ENCODE peak calls at places on chromosomes 13 and 19, in five cellular contexts. A, D, M, G and L are unnamed samples.

GRCh38 chr13:43006893-43007631 is 15.0 kb upstream of the EPSTI1 start:
- DNase-seq in G (peak; percentile 43), M (no peak), D (peak; percentile 63), A (no peak), L (no peak)

GRCh38 chr13:28684257-28684656 is 25.3 kb downstream of the POMP start:
- DNase-seq in G (no peak), M (peak; percentile 68), A (peak; percentile 97), D (no peak), L (peak; percentile 30)

GRCh38 chr13:62337109-62337880 is 921.6 kb upstream of the PCDH20 start:
- DNase-seq in M (no peak), G (no peak), A (peak; percentile 27), D (no peak), L (peak; percentile 26)

GRCh38 chr13:37960427-37960826 is 90.9 kb upstream of the TRPC4 start:
- DNase-seq in A (no peak), G (no peak), M (no peak), D (peak; percentile 1), L (no peak)

GRCh38 chr13:42855416-42855815 is 74.0 kb downstream of the FAM216B start:
- DNase-seq in G (no peak), D (no peak), M (no peak), A (no peak), L (no peak)

GRCh38 chr19:30781519-30781918 is 409.3 kb downstream of the ZNF536 start:
- DNase-seq in M (no peak), A (no peak), D (no peak), G (no peak), L (no peak)

GRCh38 chr19:49802836-49803528 is 10.1 kb downstream of the FUZ start:
- DNase-seq in D (no peak), M (no peak), A (peak; percentile 62), G (no peak), L (no peak)

GRCh38 chr19:49894879-49895565 is 1.7 kb downstream of the IL4I1 start:
- DNase-seq in M (no peak), D (no peak), A (no peak), G (no peak), L (no peak)

GRCh38 chr19:49615861-49616260 is 24.1 kb downstream of the RRAS start:
- DNase-seq in M (no peak), D (no peak), G (no peak), A (no peak), L (no peak)

GRCh38 chr19:47036233-47036651 is 12.2 kb downstream of the TMEM160 start:
- DNase-seq in G (no peak), M (no peak), D (no peak), A (no peak), L (no peak)

GRCh38 chr19:47226426-47227346 is 4.3 kb downstream of the BBC3 start:
- DNase-seq in A (peak; percentile 75), M (no peak), G (peak; percentile 90), D (peak; percentile 67), L (no peak)

GRCh38 chr19:29370276-29370675 is 155.5 kb upstream of the VSTM2B start:
- DNase-seq in D (no peak), A (peak; percentile 6), G (no peak), M (no peak), L (no peak)

GRCh38 chr13:50075619-50076097 is 60.4 kb downstream of the KCNRG start:
- DNase-seq in G (no peak), A (no peak), D (no peak), M (no peak), L (no peak)

GRCh38 chr19:5394907-5395505 is 54.4 kb upstream of the PTPRS start:
- DNase-seq in D (no peak), G (no peak), A (peak; percentile 34), M (no peak), L (peak; percentile 90)

GRCh38 chr13:23828866-23829265 is 60.3 kb downstream of the MIPEP start:
- DNase-seq in M (no peak), A (no peak), D (peak; percentile 48), G (peak; percentile 18), L (no peak)

GRCh38 chr13:96781141-96781540 is 213.1 kb downstream of the OXGR1 start:
- DNase-seq in M (no peak), A (no peak), D (no peak), G (no peak), L (no peak)

GRCh38 chr13:98797456-98797855 is 45.0 kb upstream of the SLC15A1 start:
- DNase-seq in G (peak; percentile 14), M (no peak), A (no peak), D (no peak), L (no peak)

GRCh38 chr19:55549500-55550320 is 4.4 kb upstream of the SBK3 start:
- DNase-seq in A (peak; percentile 67), G (peak; percentile 58), D (peak; percentile 93), M (no peak), L (peak; percentile 67)

GRCh38 chr13:40486518-40487163 is 179.8 kb downstream of the FOXO1 start:
- DNase-seq in G (no peak), D (no peak), M (no peak), A (no peak), L (no peak)

GRCh38 chr19:788821-789472 is 8.3 kb upstream of the PTBP1 start:
- DNase-seq in G (peak; percentile 75), M (no peak), A (peak; percentile 72), D (no peak), L (no peak)

GRCh38 chr19:40407714-40408600 is 5.2 kb downstream of the PRX start:
- DNase-seq in D (no peak), M (no peak), G (no peak), A (peak; percentile 30), L (no peak)

GRCh38 chr13:33676700-33677048 is 141.3 kb upstream of the RFC3 start:
- DNase-seq in A (no peak), M (no peak), G (peak; percentile 22), D (peak; percentile 21), L (no peak)

GRCh38 chr19:48896191-48896720 is 2.3 kb downstream of the TULP2 start:
- DNase-seq in M (peak; percentile 64), D (no peak), A (peak; percentile 94), G (no peak), L (peak; percentile 53)

GRCh38 chr19:9986787-9987281 is 23.5 kb downstream of the COL5A3 start:
- DNase-seq in D (peak; percentile 29), M (no peak), G (no peak), A (no peak), L (peak; percentile 47)

GRCh38 chr13:88887045-88887662 is 1216.0 kb downstream of the SLITRK5 start:
- DNase-seq in A (peak; percentile 43), D (no peak), G (no peak), M (no peak), L (no peak)

GRCh38 chr13:40168425-40169155 is 497.9 kb downstream of the FOXO1 start:
- DNase-seq in A (no peak), D (no peak), M (no peak), G (no peak), L (no peak)

GRCh38 chr13:23715762-23716235 is 145.6 kb downstream of the TNFRSF19 start:
- DNase-seq in M (no peak), A (peak; percentile 75), G (peak; percentile 18), D (no peak), L (no peak)

GRCh38 chr13:39952244-39953233 is 297.1 kb downstream of the COG6 start:
- DNase-seq in M (no peak), D (peak; percentile 11), A (no peak), G (peak; percentile 80), L (no peak)

GRCh38 chr19:55554749-55555152 is 9.4 kb upstream of the SBK3 start:
- DNase-seq in A (no peak), G (no peak), M (no peak), D (no peak), L (no peak)

GRCh38 chr19:14135985-14136508 is 342 bp downstream of the ASF1B start:
- DNase-seq in G (no peak), M (no peak), A (no peak), D (no peak), L (no peak)
- H4K8ac ChIP-seq in G (peak overlapping the region; percentile 60), M (peak overlapping the region; percentile 87), A (no peak overlapping the region), D (no peak overlapping the region), L (no peak overlapping the region)

DNA sequence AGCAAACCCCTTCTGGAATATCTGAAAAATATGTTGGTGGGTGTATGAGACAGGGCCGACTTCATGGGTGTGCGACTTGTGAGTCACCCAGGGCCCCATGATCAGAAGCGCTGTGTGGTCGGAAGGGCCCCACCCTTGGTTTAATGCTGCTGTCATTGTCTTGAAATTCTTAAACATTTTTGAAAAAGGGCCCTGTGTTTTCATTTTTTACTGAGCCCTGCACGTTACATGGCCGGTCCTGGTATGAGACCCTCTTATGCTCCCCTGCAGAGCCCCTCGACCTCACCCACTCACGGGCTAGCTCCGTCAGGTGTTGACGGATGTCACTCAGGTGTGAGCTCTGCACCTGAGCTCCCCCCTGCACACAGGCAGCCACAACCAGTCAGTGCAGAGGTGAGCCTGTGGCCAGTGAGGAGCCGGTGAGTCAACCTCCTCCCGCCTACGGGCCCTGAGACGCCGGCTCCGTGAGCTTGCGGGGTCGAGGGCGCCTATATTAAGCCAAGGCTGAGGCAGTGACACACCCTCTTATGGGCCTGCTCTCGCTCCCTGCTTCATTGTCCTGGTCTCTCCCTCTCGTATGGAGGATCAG is 27.7 kb downstream of the GADD45B start:
- DNase-seq in G (peak; percentile 77), M (no peak), A (no peak), D (peak; percentile 78), L (no peak)
- H2AFZ ChIP-seq in G (no peak overlapping the region), M (no peak overlapping the region), A (no peak overlapping the region), D (peak overlapping the region; percentile 77), L (peak overlapping the region; percentile 31)

DNA sequence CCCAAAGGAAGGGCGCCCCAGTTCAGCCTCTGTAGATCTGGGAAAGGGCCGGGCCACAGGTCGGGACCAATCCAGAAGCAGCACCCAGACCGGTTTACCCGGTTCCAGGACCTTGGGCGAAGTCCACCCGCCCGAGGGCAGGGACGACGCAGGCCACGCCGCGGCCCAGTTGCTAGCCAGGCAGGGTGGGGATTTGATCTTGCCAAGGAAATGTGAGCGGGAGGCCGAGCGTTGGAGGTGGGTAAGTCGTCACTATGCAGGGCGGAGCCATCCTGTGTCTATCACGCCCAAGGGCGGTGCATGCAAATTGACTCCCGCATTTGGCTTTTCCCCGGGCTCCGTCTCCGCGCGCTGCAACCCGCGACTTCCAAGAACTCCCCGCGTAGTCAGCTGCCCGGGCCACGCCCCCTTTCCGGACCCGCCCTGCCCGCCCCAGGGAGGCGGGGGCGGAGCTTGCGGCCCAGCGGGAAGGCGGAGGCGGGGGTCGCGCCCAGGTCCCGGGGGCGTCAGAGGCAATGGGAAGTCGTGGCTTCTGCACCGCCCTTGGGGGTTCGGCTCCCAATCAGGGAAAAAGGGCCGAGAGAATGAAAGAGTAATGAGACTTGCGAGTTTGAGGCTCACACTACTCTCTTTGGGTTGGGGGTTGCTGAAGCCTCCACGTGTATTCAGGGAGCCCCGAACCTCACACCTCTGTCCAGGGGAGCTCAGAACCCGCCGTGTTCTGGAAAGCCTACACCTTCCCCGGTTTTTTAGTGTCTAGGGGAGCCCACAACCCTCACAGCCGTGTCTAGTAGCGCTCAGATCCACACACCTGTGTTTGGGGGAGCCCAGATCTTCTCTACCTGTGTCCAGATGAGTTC is 12.8 kb downstream of the IER2 start:
- DNase-seq in M (peak; percentile 96), D (peak; percentile 97), A (peak; percentile 98), G (peak; percentile 97), L (peak; percentile 93)
- H4K8ac ChIP-seq in M (peak overlapping the region; percentile 68), D (peak overlapping the region; percentile 94), A (no peak overlapping the region), G (peak overlapping the region; percentile 97), L (no peak overlapping the region)

GRCh38 chr19:7628589-7629311 is 595 bp downstream of the XAB2 start:
- DNase-seq in M (no peak), G (peak; percentile 9), D (no peak), A (no peak), L (no peak)

GRCh38 chr19:7631577-7631976 is 1.9 kb downstream of the PCP2 start:
- DNase-seq in A (no peak), D (no peak), G (no peak), M (no peak), L (no peak)

GRCh38 chr19:7627166-7627565 is 2.2 kb downstream of the XAB2 start:
- DNase-seq in M (no peak), D (no peak), G (no peak), A (no peak), L (no peak)

GRCh38 chr19:7632340-7633203 is 947 bp downstream of the PCP2 start:
- DNase-seq in A (no peak), D (no peak), G (no peak), M (no peak), L (no peak)

GRCh38 chr19:7629347-7630054 is at the start of the genes PET100 and XAB2:
- DNase-seq in M (peak; percentile 95), D (peak; percentile 99), G (peak; percentile 99), A (peak; percentile 98), L (peak; percentile 99)
- H2AFZ ChIP-seq in M (peak within 1 kb of the TSS; percentile 31), D (peak within 1 kb of the TSS; percentile 91), G (peak within 1 kb of the TSS; percentile 15), A (no peak within 1 kb of the TSS), L (peak within 1 kb of the TSS; percentile 82)